ENCODE peak calls at places on chromosomes 12 and 14, in nine cellular contexts. V is AG08396; E is AG10803; B is gastrocnemius medialis; O is retina; G is NCI-H1436; M is NT2/D1; Y is glutamatergic neuron; L is CD4-positive, alpha-beta memory T cell. X is an unnamed sample.

GRCh38 chr14:67359319-67359774 is 257 bp downstream of the ATP6V1D start:
- DNase-seq in V (peak; percentile 51), E (peak; percentile 64), B (no peak), O (no peak), G (no peak), M (no peak), Y (no peak), L (no peak), X (peak; percentile 57)

GRCh38 chr14:51957950-51958349 is 31.4 kb upstream of the RTRAF start:
- DNase-seq in V (no peak), E (peak; percentile 48), B (no peak), O (no peak), G (no peak), M (no peak), Y (no peak), L (no peak), X (peak; percentile 15)

GRCh38 chr14:69685716-69686115 is 74.3 kb downstream of the SUSD6 start:
- DNase-seq in V (peak; percentile 41), E (peak; percentile 61), B (peak; percentile 67), O (no peak), G (peak; percentile 69), M (no peak), Y (no peak), L (no peak), X (peak; percentile 70)

GRCh38 chr14:59343585-59343984 is 121.6 kb downstream of the GPR135 start:
- DNase-seq in V (no peak), E (no peak), B (no peak), O (peak; percentile 39), G (no peak), M (no peak), Y (no peak), L (no peak), X (peak; percentile 19)

GRCh38 chr14:21860172-21860571 is 186.6 kb upstream of the OR4E1 start:
- DNase-seq in V (peak; percentile 6), E (no peak), B (no peak), O (no peak), G (no peak), M (peak; percentile 28), Y (no peak), L (no peak), X (peak; percentile 60)

GRCh38 chr14:95464524-95464923 is 51.9 kb downstream of the SYNE3 start:
- DNase-seq in V (no peak), E (no peak), B (no peak), O (no peak), G (no peak), M (no peak), Y (no peak), L (no peak), X (no peak)

GRCh38 chr14:96792581-96792980 is 4.6 kb upstream of the VRK1 start:
- DNase-seq in V (no peak), E (no peak), B (no peak), O (peak; percentile 42), G (no peak), M (no peak), Y (no peak), L (no peak), X (peak; percentile 58)

GRCh38 chr14:31978423-31978822 is 98.7 kb upstream of the ARHGAP5 start:
- DNase-seq in V (no peak), E (no peak), B (no peak), O (no peak), G (no peak), M (no peak), Y (no peak), L (no peak), X (no peak)

GRCh38 chr12:52059582-52060497 is 8.6 kb downstream of the NR4A1 start:
- DNase-seq in V (no peak), E (no peak), B (peak; percentile 15), O (no peak), G (no peak), M (no peak), Y (no peak), L (no peak), X (no peak)

GRCh38 chr12:12403264-12404248 is 46.7 kb downstream of the BORCS5 start:
- DNase-seq in V (no peak), E (no peak), B (no peak), O (no peak), G (no peak), M (no peak), Y (no peak), L (no peak), X (no peak)

GRCh38 chr14:63435838-63436237 is 107.3 kb downstream of the PPP2R5E start:
- DNase-seq in V (peak; percentile 82), E (peak; percentile 90), B (peak; percentile 78), O (no peak), G (no peak), M (no peak), Y (no peak), L (no peak), X (no peak)

GRCh38 chr14:96965885-96966595 is 168.9 kb downstream of the VRK1 start:
- DNase-seq in V (no peak), E (no peak), B (no peak), O (no peak), G (no peak), M (peak; percentile 36), Y (no peak), L (no peak), X (no peak)

GRCh38 chr12:45415393-45415817 is 199.5 kb downstream of the ANO6 start:
- DNase-seq in V (peak; percentile 87), E (peak; percentile 99), B (peak; percentile 94), O (no peak), G (no peak), M (no peak), Y (no peak), L (no peak), X (peak; percentile 98)

GRCh38 chr12:31928246-31929139 is 30.7 kb upstream of the RESF1 start:
- DNase-seq in V (no peak), E (no peak), B (no peak), O (no peak), G (no peak), M (no peak), Y (no peak), L (no peak), X (no peak)

X was measured in Daoy.